ENCODE peak calls at places on chromosomes 12 and 14, in ten cellular contexts. Y is AG10803, F is A673, Z is psoas muscle, A is cardiac muscle cell, O is mucosa of descending colon, H is GM13976, U is OCI-LY7, R is transverse colon, W is GM12878. X is an unnamed sample.

GRCh38 chr12:62737201-62737600 is 197.7 kb downstream of the PPM1H start:
- DNase-seq in A (no peak), H (no peak), Y (no peak), U (no peak), Z (no peak), R (no peak), W (no peak), O (no peak), F (no peak), X (no peak)

GRCh38 chr14:83473846-83474245 is 1940.2 kb upstream of the SEL1L start:
- DNase-seq in R (no peak), H (no peak), W (no peak), Y (peak), F (no peak), O (no peak), Z (no peak), U (no peak), A (peak), X (no peak)

GRCh38 chr14:32327255-32327961 is 1.7 kb upstream of the AKAP6 start:
- DNase-seq in W (no peak), Y (no peak), U (no peak), F (no peak), A (no peak), H (no peak), R (no peak), Z (no peak), O (no peak), X (no peak)

GRCh38 chr14:94427016-94427613 is 25.5 kb downstream of the SERPINA11 start:
- DNase-seq in W (no peak), Z (no peak), O (no peak), U (no peak), F (no peak), A (no peak), R (no peak), H (no peak), Y (no peak), X (no peak)

GRCh38 chr14:76500011-76500410 is 124.1 kb downstream of the ESRRB start:
- DNase-seq in U (no peak), Y (peak), F (no peak), A (peak), W (no peak), R (no peak), O (no peak), Z (no peak), H (no peak), X (peak)

GRCh38 chr12:119398190-119398589 is 63.7 kb downstream of the CCDC60 start:
- DNase-seq in H (no peak), R (no peak), A (no peak), Z (no peak), O (no peak), W (no peak), F (no peak), Y (no peak), U (no peak), X (no peak)

GRCh38 chr12:40970320-40970907 is 217.7 kb upstream of the PDZRN4 start:
- DNase-seq in Y (no peak), O (no peak), U (no peak), H (no peak), W (no peak), R (no peak), A (no peak), F (peak), Z (no peak), X (peak)

GRCh38 chr14:74509587-74510210 is 16.1 kb downstream of the ISCA2 start:
- DNase-seq in U (no peak), F (no peak), Y (no peak), Z (peak), O (no peak), W (no peak), H (no peak), R (no peak), A (no peak), X (no peak)

GRCh38 chr12:25249951-25250738 is 584 bp downstream of the KRAS start:
- DNase-seq in O (peak), A (peak), W (no peak), R (peak), U (peak), F (peak), Z (peak), H (peak), Y (peak), X (peak)

GRCh38 chr14:103801459-103801858 is 45.9 kb downstream of the PPP1R13B start:
- DNase-seq in A (peak), U (no peak), O (no peak), W (no peak), Z (no peak), H (no peak), R (no peak), Y (peak), F (peak), X (peak)

GRCh38 chr14:24179961-24180726 is 8.3 kb downstream of the REC8 start:
- DNase-seq in Z (peak), Y (peak), A (peak), O (no peak), W (no peak), U (no peak), F (peak), H (no peak), R (no peak), X (no peak)

GRCh38 chr12:115979851-115980250 is 297.6 kb downstream of the MED13L start:
- DNase-seq in W (no peak), U (no peak), Y (no peak), A (no peak), F (no peak), R (no peak), Z (no peak), O (no peak), H (no peak), X (no peak)

GRCh38 chr12:115984607-115985006 is 292.9 kb downstream of the MED13L start:
- DNase-seq in Z (no peak), F (no peak), U (no peak), H (no peak), R (no peak), O (no peak), A (no peak), Y (no peak), W (no peak), X (no peak)

GRCh38 chr12:115979351-115979750 is 298.1 kb downstream of the MED13L start:
- DNase-seq in Y (peak), U (no peak), O (no peak), R (no peak), F (no peak), Z (no peak), W (no peak), A (peak), H (no peak), X (no peak)

GRCh38 chr12:115980339-115980738 is 297.2 kb downstream of the MED13L start:
- DNase-seq in F (no peak), A (no peak), H (no peak), Y (no peak), Z (no peak), O (no peak), R (no peak), W (no peak), U (no peak), X (no peak)

DNA sequence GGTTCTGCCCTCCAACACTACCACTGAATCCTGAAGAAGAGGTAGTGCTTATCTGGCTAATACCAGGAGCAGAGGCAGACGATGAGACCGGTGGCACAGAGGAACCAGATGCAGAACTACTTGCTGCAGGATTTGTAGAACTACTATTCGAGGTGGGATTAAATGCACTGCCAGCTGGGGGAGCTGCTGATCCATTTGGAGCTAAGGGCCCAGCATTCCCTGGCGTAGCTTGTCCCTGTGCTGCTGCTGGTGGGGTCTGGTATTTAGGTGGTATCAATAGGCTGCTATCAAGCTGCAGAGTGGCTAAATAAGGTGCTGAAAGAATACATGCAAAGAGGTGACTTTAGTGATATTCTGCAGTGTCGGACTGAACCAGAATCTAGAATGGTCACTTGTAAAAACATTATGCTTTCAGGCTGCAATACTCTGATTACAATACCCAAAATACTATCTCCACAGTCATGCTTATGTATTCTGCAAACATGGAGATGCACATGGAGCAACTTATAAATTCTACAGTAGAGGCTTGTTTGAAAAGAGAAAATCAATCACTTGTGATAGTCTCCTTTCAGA is 294.2 kb downstream of the MED13L start:
- DNase-seq in H (no peak), Z (no peak), U (peak), Y (no peak), R (no peak), W (no peak), O (no peak), F (peak), A (no peak), X (peak)
- TF ChIP-seq CTCF in H (peak), Z (peak), U (peak), Y (peak), R (peak), W (peak), O (no peak), F (peak), A (peak), X (peak)

DNA sequence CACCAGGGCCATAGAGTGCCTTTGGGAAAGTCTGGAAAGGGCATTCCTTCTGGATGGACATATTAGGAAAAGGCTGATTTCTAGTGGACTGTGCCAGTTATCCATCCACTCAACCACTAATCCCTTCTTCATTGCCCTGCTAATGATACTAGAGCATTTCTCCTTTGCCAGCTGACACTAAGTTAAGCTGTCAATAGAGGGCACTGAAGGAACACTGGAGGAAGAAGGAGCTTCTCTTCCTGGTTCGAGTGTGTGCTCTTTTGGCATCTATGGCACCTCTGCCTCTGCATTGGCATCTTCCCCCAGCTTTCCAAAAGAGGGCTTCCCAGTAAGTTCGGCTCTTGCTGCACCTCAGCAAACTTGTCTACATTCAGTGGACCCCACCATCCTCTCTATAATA is 165.4 kb downstream of the DERA start:
- DNase-seq in A (peak), H (peak), R (no peak), Z (no peak), W (no peak), Y (peak), O (no peak), U (peak), F (peak), X (peak)
- TF ChIP-seq CTCF in A (peak), H (peak), R (peak), Z (no peak), W (peak), Y (peak), O (peak), U (peak), F (peak), X (peak)

DNA sequence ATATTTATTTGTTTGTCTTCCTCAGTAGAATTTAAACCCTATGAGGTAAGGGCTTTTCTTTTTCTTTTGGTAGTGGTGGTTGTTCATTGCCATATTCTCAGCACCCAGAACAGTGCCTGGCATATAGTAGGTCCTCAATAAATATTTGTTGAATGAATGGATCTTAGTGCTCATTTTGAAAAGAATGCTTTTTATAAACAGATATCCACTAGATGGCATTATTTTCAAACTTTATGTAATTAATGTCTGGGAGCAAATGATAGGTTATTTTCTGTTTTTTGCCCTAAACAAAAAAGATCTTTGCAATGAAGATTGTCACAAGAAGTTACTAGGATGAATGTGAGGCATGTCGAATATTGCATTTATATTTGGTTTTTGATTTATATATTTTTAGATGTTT is 64.1 kb downstream of the RAD51B start:
- DNase-seq in U (peak), A (peak), H (no peak), R (no peak), Y (peak), O (no peak), W (no peak), Z (no peak), F (peak), X (peak)
- TF ChIP-seq CTCF in U (peak), A (peak), H (no peak), R (peak), Y (peak), O (no peak), W (peak), Z (peak), F (peak), X (peak)

DNA sequence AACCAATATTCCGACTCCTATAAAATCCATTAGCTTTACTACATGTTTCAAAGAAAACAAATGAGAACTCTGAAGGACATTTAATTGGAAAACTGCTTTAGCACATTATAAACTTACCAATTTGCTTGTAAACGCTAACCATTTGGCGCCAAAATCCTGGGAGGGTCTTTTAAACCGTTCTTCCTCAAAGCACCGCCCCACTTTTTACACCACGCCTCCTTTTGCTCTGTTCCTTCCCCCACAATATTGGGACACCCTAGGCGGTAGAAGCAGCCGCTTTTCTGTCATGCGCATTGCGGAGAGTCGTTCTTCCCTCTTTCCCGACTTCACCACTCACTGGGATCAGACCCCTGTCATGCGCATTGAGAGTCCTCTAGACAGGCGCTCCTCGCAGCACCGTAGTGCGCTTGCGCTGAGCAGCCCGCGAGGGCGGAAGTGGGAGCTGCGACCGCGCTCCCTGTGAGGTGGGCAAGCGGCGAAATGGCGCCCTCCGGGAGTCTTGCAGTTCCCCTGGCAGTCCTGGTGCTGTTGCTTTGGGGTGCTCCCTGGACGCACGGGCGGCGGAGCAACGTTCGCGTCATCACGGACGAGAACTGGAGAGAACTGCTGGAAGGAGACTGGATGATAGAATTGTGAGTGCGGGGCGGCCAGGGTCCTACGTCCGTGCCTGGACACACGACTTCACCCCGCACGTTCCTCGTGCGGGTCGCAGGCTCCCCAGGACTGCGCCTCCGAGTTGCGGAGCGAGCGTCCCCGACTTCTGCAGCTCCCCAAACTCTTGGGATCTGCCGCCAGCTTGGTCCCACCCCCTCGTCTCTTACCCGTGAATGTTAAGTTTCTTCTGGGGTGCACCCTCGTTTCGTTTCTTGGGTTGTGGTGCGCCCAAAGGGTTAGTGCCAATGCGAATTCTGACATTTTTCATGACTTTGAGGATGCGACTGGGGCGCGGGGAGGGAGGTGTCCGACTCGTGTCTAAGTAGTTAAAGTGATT is at the start of gene TMX1:
- DNase-seq in Y (peak), A (peak), F (peak), O (peak), R (peak), U (peak), W (peak), H (peak), Z (peak), X (peak)
- TF ChIP-seq CTCF in Y (no peak), A (peak), F (peak), O (no peak), R (no peak), U (peak), W (no peak), H (no peak), Z (peak), X (no peak)

GRCh38 chr12:109134186-109134917 is 18.0 kb downstream of the ACACB start:
- DNase-seq in W (no peak), Y (peak), Z (peak), R (no peak), O (no peak), F (no peak), H (peak), U (no peak), A (peak), X (peak)
- TF ChIP-seq CTCF in W (peak), Y (peak), Z (peak), R (peak), O (no peak), F (peak), H (no peak), U (peak), A (peak), X (peak)